ENCODE peak calls at places on chromosomes 4 and X, in seven cellular contexts. V, O, C, B, H, E and F are unnamed samples.

GRCh38 chr4:145891958-145892357 is 46.7 kb downstream of the ZNF827 start:
- DNase-seq in B (no peak), C (no peak), H (no peak), E (no peak), V (no peak), O (no peak), F (no peak)

GRCh38 chr4:153023692-153024394 is 87.7 kb downstream of the FHDC1 start:
- DNase-seq in B (peak; percentile 69), V (no peak), H (no peak), O (no peak), E (no peak), C (no peak), F (no peak)

GRCh38 chr4:7415927-7416686 is 18.6 kb downstream of the PSAPL1 start:
- DNase-seq in C (no peak), H (no peak), O (no peak), B (peak; percentile 9), V (peak; percentile 33), E (peak; percentile 2), F (no peak)

GRCh38 chrX:129347291-129347690 is 176.0 kb downstream of the SMARCA1 start:
- DNase-seq in E (no peak), C (no peak), V (no peak), O (no peak), H (peak; percentile 48), B (no peak), F (no peak)

GRCh38 chrX:96004386-96004785 is 680.3 kb upstream of the DIAPH2 start:
- DNase-seq in H (no peak), O (peak; percentile 58), C (no peak), B (no peak), V (no peak), E (no peak), F (no peak)

GRCh38 chr4:3845744-3846429 is 79.7 kb downstream of the ADRA2C start:
- DNase-seq in H (no peak), B (no peak), O (no peak), C (no peak), E (no peak), V (peak; percentile 19), F (no peak)

GRCh38 chr4:66681962-66682361 is 863.3 kb downstream of the CENPC start:
- DNase-seq in C (no peak), H (no peak), V (no peak), E (no peak), B (no peak), O (peak; percentile 86), F (no peak)

GRCh38 chr4:137032242-137032641 is 500.1 kb downstream of the PCDH18 start:
- DNase-seq in V (no peak), B (no peak), E (peak; percentile 41), C (no peak), O (peak; percentile 9), H (no peak), F (no peak)

GRCh38 chrX:14832591-14832990 is 40.3 kb downstream of the FANCB start:
- DNase-seq in V (no peak), O (peak; percentile 23), C (no peak), B (no peak), E (no peak), H (no peak), F (no peak)

GRCh38 chr4:110195561-110196205 is 2.7 kb downstream of the ELOVL6 start:
- DNase-seq in H (no peak), B (no peak), C (peak; percentile 25), V (no peak), E (no peak), O (no peak), F (no peak)

GRCh38 chr4:89509708-89510269 is 202.2 kb upstream of the GPRIN3 start:
- DNase-seq in C (no peak), V (no peak), O (peak; percentile 77), E (no peak), H (no peak), B (no peak), F (peak; percentile 57)

GRCh38 chrX:5458300-5458699 is 770.4 kb downstream of the NLGN4X start:
- DNase-seq in V (no peak), E (no peak), O (no peak), C (no peak), H (no peak), B (no peak), F (no peak)

GRCh38 chr4:88735554-88735953 is 37.9 kb upstream of the NAP1L5 start:
- DNase-seq in E (no peak), B (no peak), H (no peak), C (no peak), O (peak; percentile 63), V (no peak), F (no peak)

GRCh38 chrX:65035451-65035779 is 59.2 kb upstream of the ZC4H2 start:
- DNase-seq in H (peak; percentile 46), E (peak; percentile 37), B (peak; percentile 53), V (no peak), O (peak; percentile 3), C (no peak), F (no peak)

GRCh38 chr4:98181815-98182214 is 38.5 kb upstream of the STPG2 start:
- DNase-seq in B (no peak), E (no peak), H (no peak), O (peak; percentile 19), C (no peak), V (no peak), F (no peak)

GRCh38 chrX:13266641-13267420 is 53.0 kb downstream of the ATXN3L start:
- DNase-seq in H (no peak), O (peak; percentile 68), E (no peak), B (no peak), C (no peak), V (no peak), F (no peak)

GRCh38 chr4:139666735-139667266 is 1.2 kb downstream of the MGST2 start:
- DNase-seq in H (no peak), O (peak; percentile 64), E (no peak), C (no peak), V (no peak), B (peak; percentile 67), F (no peak)

GRCh38 chrX:69298466-69299140 is 133.3 kb upstream of the PJA1 start:
- DNase-seq in C (no peak), O (peak; percentile 37), H (no peak), E (no peak), V (no peak), B (no peak), F (no peak)

GRCh38 chrX:63930140-63930539 is 145.1 kb upstream of the ARHGEF9 start:
- DNase-seq in B (no peak), O (no peak), E (no peak), C (no peak), H (no peak), V (no peak), F (no peak)

GRCh38 chrX:117972681-117973080 is 143.9 kb downstream of the KLHL13 start:
- DNase-seq in O (peak; percentile 40), H (no peak), E (peak; percentile 15), B (no peak), C (no peak), V (no peak), F (no peak)

GRCh38 chr4:119693127-119693526 is 64.5 kb upstream of the PDE5A start:
- DNase-seq in V (no peak), O (peak; percentile 8), C (no peak), B (no peak), H (no peak), E (no peak), F (no peak)

GRCh38 chr4:153421980-153422379 is 44.2 kb upstream of the TMEM131L start:
- DNase-seq in O (no peak), V (no peak), E (no peak), B (no peak), C (no peak), H (no peak), F (no peak)

GRCh38 chr4:3660086-3660927 is 105.9 kb upstream of the ADRA2C start:
- DNase-seq in E (peak; percentile 63), O (no peak), C (no peak), V (no peak), B (no peak), H (no peak), F (no peak)

GRCh38 chrX:47745386-47745785 is 86.4 kb upstream of the UXT start:
- DNase-seq in H (no peak), E (no peak), V (no peak), C (no peak), B (no peak), O (no peak), F (no peak)

GRCh38 chr4:17958185-17958584 is 63.4 kb downstream of the LCORL start:
- DNase-seq in E (no peak), H (no peak), O (peak; percentile 13), B (no peak), C (no peak), V (no peak), F (no peak)

GRCh38 chr4:17111959-17112659 is 213.7 kb upstream of the LDB2 start:
- DNase-seq in O (no peak), C (no peak), B (no peak), H (peak; percentile 83), V (no peak), E (peak; percentile 42), F (no peak)

GRCh38 chr4:123662827-123663226 is 266.2 kb downstream of the SPRY1 start:
- DNase-seq in V (no peak), C (no peak), B (no peak), O (no peak), E (no peak), H (no peak), F (no peak)

GRCh38 chr4:123661080-123661737 is 264.6 kb downstream of the SPRY1 start:
- DNase-seq in V (no peak), O (peak; percentile 26), H (no peak), C (no peak), B (no peak), E (no peak), F (no peak)

GRCh38 chr4:123659262-123659661 is 262.7 kb downstream of the SPRY1 start:
- DNase-seq in O (no peak), E (no peak), C (no peak), H (no peak), V (no peak), B (no peak), F (no peak)

DNA sequence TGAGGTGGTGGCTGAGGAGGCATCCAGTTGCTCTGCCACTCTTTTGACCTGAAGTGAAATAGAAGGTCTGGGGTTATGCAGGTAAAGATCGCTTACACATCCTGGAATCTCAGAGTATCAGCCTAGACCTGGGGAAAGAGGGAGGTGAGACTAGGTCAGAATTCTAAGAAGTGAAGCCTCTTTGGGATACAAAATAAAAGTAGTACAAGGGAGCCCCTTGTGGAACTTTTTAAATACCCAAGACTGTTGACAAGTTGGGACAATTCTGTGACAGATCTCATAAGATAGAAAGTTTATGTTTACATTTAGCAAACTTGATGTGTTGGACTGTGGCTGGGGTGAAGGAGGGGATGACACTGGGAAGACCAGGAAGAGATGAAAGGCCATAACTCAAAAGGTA is 263.2 kb downstream of the SPRY1 start:
- DNase-seq in V (no peak), O (no peak), B (no peak), C (no peak), E (no peak), H (no peak), F (no peak)
- TF ChIP-seq CTCF in V (peak; percentile 34), O (peak; percentile 21), B (peak; percentile 48), C (no peak), E (no peak), H (peak; percentile 46), F (peak; percentile 38)

GRCh38 chr4:173398251-173398650 is 665 bp downstream of the SCRG1 start:
- DNase-seq in V (no peak), H (no peak), E (no peak), C (no peak), B (no peak), O (no peak), F (no peak)
- H3K4me3 ChIP-seq in V (no peak overlapping the region), H (no peak overlapping the region), E (no peak overlapping the region), C (no peak overlapping the region), B (no peak overlapping the region), O (no peak overlapping the region), F (no peak overlapping the region)

GRCh38 chrX:51802917-51803688 is 59.9 kb downstream of the GSPT2 start:
- DNase-seq in H (peak; percentile 58), C (peak; percentile 14), O (peak; percentile 72), V (peak; percentile 60), B (peak; percentile 80), E (peak; percentile 47), F (peak; percentile 49)
- TF ChIP-seq CTCF in H (peak; percentile 42), C (no peak), O (peak; percentile 21), V (peak; percentile 15), B (peak; percentile 20), E (peak; percentile 42), F (peak; percentile 55)

GRCh38 chr4:38529189-38530115 is 134.5 kb upstream of the KLF3 start:
- DNase-seq in O (no peak), B (peak; percentile 82), E (no peak), V (no peak), C (no peak), H (no peak), F (peak; percentile 77)
- H3K4me3 ChIP-seq in O (no peak overlapping the region), B (no peak overlapping the region), E (no peak overlapping the region), V (no peak overlapping the region), C (no peak overlapping the region), H (no peak overlapping the region), F (no peak overlapping the region)